ENCODE peak calls at places on chromosomes 3 and 15, in eight cellular contexts. H, P, J, Q, Y, I, L and W are unnamed samples. For H3K79me2, the result is how much of the 10 kb centered on the place peaks cover.

GRCh38 chr3:173747427-173747826 is 349.9 kb downstream of the NLGN1 start:
- DNase-seq in L (no peak), I (no peak), J (no peak), Q (no peak), H (no peak), Y (no peak), P (no peak), W (no peak)

GRCh38 chr15:83365370-83365938 is 81.0 kb upstream of the BNC1 start:
- DNase-seq in J (no peak), I (peak), Q (no peak), H (peak), Y (no peak), L (peak), P (no peak), W (peak)

GRCh38 chr3:48268381-48268935 is 27.6 kb downstream of the ZNF589 start:
- DNase-seq in I (no peak), J (peak), P (no peak), Q (no peak), Y (peak), L (no peak), H (peak), W (peak)

GRCh38 chr15:64354683-64355558 is 1.1 kb downstream of the CSNK1G1 start:
- DNase-seq in P (peak), L (no peak), J (no peak), Q (no peak), Y (no peak), I (no peak), H (no peak), W (no peak)

GRCh38 chr15:32091505-32092380 is 61.4 kb downstream of the CHRNA7 start:
- DNase-seq in I (no peak), Y (no peak), L (no peak), H (no peak), P (no peak), J (no peak), Q (no peak), W (no peak)

GRCh38 chr3:175070946-175071345 is 211.8 kb downstream of the NAALADL2 start:
- DNase-seq in L (no peak), J (no peak), Q (no peak), Y (no peak), I (no peak), H (no peak), P (no peak), W (peak)

GRCh38 chr3:126342991-126343661 is 14.1 kb downstream of the KLF15 start:
- DNase-seq in J (no peak), L (peak), I (peak), H (no peak), P (peak), Q (no peak), Y (no peak), W (no peak)

GRCh38 chr3:48952510-48953118 is 34.0 kb downstream of the ARIH2 start:
- DNase-seq in P (no peak), I (peak), L (peak), H (peak), Y (no peak), Q (peak), J (no peak), W (peak)

GRCh38 chr15:96347181-96348111 is 16.9 kb downstream of the NR2F2 start:
- DNase-seq in J (no peak), L (peak), Y (no peak), Q (no peak), H (no peak), I (peak), P (no peak), W (no peak)

GRCh38 chr15:69798481-69799315 is 299.0 kb downstream of the TLE3 start:
- DNase-seq in I (peak), J (no peak), P (no peak), H (no peak), L (no peak), Y (no peak), Q (no peak), W (peak)

GRCh38 chr3:180492047-180492446 is 109.9 kb upstream of the TTC14 start:
- DNase-seq in J (no peak), P (no peak), Q (no peak), H (no peak), Y (peak), L (no peak), I (no peak), W (no peak)

GRCh38 chr3:107956991-107957467 is 133.8 kb downstream of the CD47 start:
- DNase-seq in Y (no peak), H (peak), P (no peak), I (no peak), Q (no peak), J (no peak), L (no peak), W (no peak)

GRCh38 chr3:48502728-48503168 is 1.2 kb downstream of the SHISA5 start:
- DNase-seq in J (no peak), H (no peak), P (no peak), Q (no peak), Y (no peak), L (no peak), I (no peak), W (no peak)

GRCh38 chr3:31288641-31289100 is 244.1 kb upstream of the STT3B start:
- DNase-seq in I (peak), L (peak), Y (peak), H (peak), Q (no peak), J (no peak), P (no peak), W (peak)

GRCh38 chr3:76487446-76487845 is 552.5 kb upstream of the ROBO2 start:
- DNase-seq in Y (peak), L (no peak), P (no peak), J (no peak), I (no peak), Q (no peak), H (no peak), W (no peak)

GRCh38 chr3:36366308-36366707 is 14.0 kb upstream of the STAC start:
- DNase-seq in H (no peak), Q (no peak), L (no peak), J (no peak), P (no peak), I (no peak), Y (no peak), W (no peak)

GRCh38 chr3:169822540-169822939 is 9.8 kb upstream of the LRRC34 start:
- DNase-seq in J (no peak), I (no peak), Y (no peak), H (no peak), P (no peak), L (no peak), Q (no peak), W (no peak)

GRCh38 chr3:99394831-99395733 is 243.3 kb upstream of the COL8A1 start:
- DNase-seq in J (no peak), Q (no peak), H (no peak), I (no peak), Y (peak), L (no peak), P (no peak), W (peak)

GRCh38 chr3:30231277-30232141 is 374.9 kb upstream of the TGFBR2 start:
- DNase-seq in L (peak), H (no peak), Y (no peak), P (no peak), J (no peak), I (no peak), Q (no peak), W (no peak)

GRCh38 chr3:52098108-52098507 is 41.7 kb upstream of the DUSP7 start:
- DNase-seq in Y (no peak), P (no peak), H (no peak), J (no peak), I (no peak), L (no peak), Q (no peak), W (no peak)

GRCh38 chr3:14336414-14337285 is 65.8 kb upstream of the SLC6A6 start:
- DNase-seq in Q (peak), I (no peak), J (no peak), L (no peak), P (peak), H (peak), Y (no peak), W (peak)

GRCh38 chr3:15647629-15648167 is 46.2 kb downstream of the BTD start:
- DNase-seq in I (no peak), L (no peak), Q (peak), Y (no peak), J (peak), H (no peak), P (peak), W (peak)

GRCh38 chr15:25508369-25509002 is 69.7 kb upstream of the UBE3A start:
- DNase-seq in L (peak), Q (peak), H (peak), Y (no peak), J (no peak), I (no peak), P (peak), W (no peak)

GRCh38 chr3:71194785-71195184 is 388.7 kb downstream of the FOXP1 start:
- DNase-seq in L (no peak), I (peak), H (no peak), P (no peak), Y (no peak), J (no peak), Q (no peak), W (no peak)

GRCh38 chr3:164918915-164919314 is 159.4 kb downstream of the SI start:
- DNase-seq in H (no peak), Q (no peak), L (no peak), P (no peak), I (no peak), J (no peak), Y (no peak), W (no peak)

GRCh38 chr15:83210619-83211018 is 3.0 kb upstream of the HDGFL3 start:
- DNase-seq in I (no peak), J (no peak), H (peak), Q (no peak), Y (no peak), L (no peak), P (no peak), W (peak)

GRCh38 chr3:48129921-48130320 is 58.3 kb downstream of the CDC25A start:
- DNase-seq in Y (no peak), H (no peak), J (no peak), I (no peak), L (no peak), P (no peak), Q (no peak), W (no peak)

GRCh38 chr15:38532728-38533127 is 31.9 kb downstream of the RASGRP1 start:
- DNase-seq in Q (no peak), H (no peak), I (no peak), Y (no peak), L (no peak), P (no peak), J (no peak), W (no peak)

GRCh38 chr3:3998140-3998977 is 199.1 kb downstream of the LRRN1 start:
- DNase-seq in I (peak), Q (peak), Y (no peak), P (peak), J (peak), L (peak), H (peak), W (peak)

GRCh38 chr3:192273611-192274010 is 453.7 kb downstream of the FGF12 start:
- DNase-seq in Y (no peak), Q (no peak), J (no peak), L (no peak), H (no peak), I (no peak), P (no peak), W (peak)

GRCh38 chr15:53837263-53837662 is 77.8 kb upstream of the WDR72 start:
- DNase-seq in I (no peak), Y (no peak), L (no peak), P (no peak), H (peak), Q (no peak), J (no peak), W (no peak)

GRCh38 chr3:132445812-132446211 is 28.5 kb downstream of the DNAJC13 start:
- DNase-seq in I (no peak), Q (no peak), L (no peak), Y (peak), P (no peak), J (no peak), H (no peak), W (peak)

GRCh38 chr3:33246786-33247185 is 28.2 kb upstream of the SUSD5 start:
- DNase-seq in P (no peak), I (no peak), L (no peak), H (no peak), Q (no peak), J (no peak), Y (no peak), W (no peak)

GRCh38 chr3:184786271-184787010 is 25.5 kb upstream of the VPS8 start:
- DNase-seq in Y (no peak), P (no peak), H (peak), L (no peak), Q (no peak), J (no peak), I (no peak), W (no peak)

GRCh38 chr3:25856902-25857518 is 67.1 kb downstream of the OXSM start:
- DNase-seq in H (peak), P (peak), Y (no peak), J (no peak), L (peak), Q (peak), I (no peak), W (no peak)

GRCh38 chr3:24296441-24297205 is 198.0 kb downstream of the THRB start:
- DNase-seq in H (no peak), Y (no peak), J (no peak), L (peak), Q (no peak), P (peak), I (no peak), W (no peak)

DNA sequence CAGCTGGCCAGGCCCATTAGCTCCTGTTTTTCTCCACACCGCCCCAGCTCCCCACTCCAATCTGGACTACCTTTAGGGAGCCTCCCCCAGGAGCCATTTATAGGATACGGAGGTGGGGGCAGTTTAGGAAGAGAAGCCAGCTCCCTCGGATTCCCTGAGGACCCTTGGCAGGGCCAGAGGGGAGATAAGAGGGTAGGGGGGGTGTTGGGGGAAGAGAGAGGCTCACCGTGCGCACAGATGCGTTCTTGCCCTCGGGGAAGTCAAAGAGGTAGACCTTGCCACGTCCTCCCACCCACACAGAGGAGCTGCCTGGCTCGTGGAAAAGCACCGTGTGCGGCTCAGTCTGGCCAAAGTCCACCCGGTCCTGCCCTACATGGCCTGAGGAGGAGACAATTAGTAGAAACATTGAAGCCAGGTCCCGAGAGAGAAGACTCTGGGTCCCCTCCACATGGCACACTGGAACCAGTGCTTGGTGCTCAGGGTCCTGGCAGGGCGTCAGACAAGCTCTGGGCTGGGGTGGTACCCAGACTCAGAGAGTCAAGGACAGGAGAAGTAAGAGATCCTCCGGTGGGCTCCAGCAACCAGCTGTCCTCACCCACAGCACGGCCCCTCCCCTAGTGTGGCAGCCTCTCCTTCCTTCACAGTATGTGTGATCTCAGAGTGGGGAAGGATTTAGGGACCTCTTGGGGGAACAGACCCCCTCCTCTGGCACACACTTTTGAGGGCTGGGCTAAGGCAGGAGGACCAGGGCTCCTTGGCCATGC is 15.0 kb downstream of the SEMA7A start:
- DNase-seq in L (no peak), Y (no peak), J (no peak), I (no peak), Q (no peak), P (no peak), H (peak), W (no peak)
- H3K79me2 ChIP-seq in L (under half), Y (half or more), J (half or more), I (under half), Q (under half), P (under half), H (under half), W (under half)

DNA sequence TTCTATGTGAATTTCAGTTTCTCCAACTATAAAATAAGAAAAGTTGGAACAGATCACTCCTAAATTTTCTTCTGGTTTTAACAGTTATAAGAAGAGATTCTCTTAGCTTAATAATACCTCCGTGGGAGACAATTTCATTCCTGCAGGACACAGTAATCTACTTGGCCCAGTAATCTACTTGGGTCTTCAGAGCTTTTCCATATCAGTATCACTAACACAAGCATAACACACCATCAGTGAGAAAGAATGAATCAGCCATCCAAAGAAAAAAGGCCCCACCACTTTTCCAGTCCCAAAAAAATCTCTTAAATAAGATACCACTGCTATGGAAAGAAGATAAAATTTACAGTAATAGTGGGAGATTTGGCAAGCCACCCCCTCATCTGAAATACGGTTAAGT is 20.2 kb downstream of the SIN3A start:
- DNase-seq in I (no peak), Y (no peak), L (no peak), H (no peak), P (no peak), Q (no peak), J (no peak), W (no peak)
- H3K79me2 ChIP-seq in I (under half), Y (half or more), L (half or more), H (half or more), P (half or more), Q (half or more), J (under half), W (half or more)

DNA sequence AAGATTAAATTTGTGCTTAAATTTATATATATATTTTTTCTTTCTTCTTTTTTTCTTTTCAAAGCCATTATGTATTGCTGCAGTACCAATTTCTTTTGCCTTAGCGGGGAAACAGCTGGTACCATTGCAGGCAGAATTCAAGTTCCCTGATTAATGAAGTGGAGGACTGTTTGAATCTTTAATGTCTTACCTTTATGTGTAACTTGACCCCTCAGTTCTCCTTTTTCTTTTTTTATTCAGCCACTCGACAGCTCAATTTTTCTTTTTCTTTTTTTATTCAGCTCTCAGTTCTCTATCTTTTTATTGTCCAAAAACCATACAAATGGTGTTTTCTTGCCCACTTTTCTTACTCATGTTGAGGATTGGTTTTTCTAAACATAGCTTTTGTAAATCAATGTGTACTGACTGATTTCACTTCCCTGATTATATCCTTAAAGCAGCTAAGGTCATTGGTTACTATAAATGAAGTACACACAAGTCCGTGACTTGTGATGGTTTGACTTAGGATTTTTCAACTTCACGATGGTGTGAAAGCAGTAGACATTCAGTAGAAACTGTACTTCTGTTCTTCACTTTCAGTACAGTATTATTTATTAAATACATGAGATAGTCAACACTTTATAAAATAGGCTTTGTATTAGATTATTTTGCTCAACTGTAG is 22.8 kb downstream of the ATP2C1 start:
- DNase-seq in Q (peak), J (no peak), H (no peak), L (no peak), P (peak), I (no peak), Y (no peak), W (no peak)
- H3K79me2 ChIP-seq in Q (half or more), J (under half), H (half or more), L (half or more), P (half or more), I (under half), Y (half or more), W (half or more)

GRCh38 chr3:172187511-172187910 is 148.1 kb downstream of the FNDC3B start:
- DNase-seq in H (no peak), L (no peak), Q (no peak), J (no peak), Y (no peak), I (no peak), P (no peak), W (no peak)

GRCh38 chr3:172181936-172182708 is 142.7 kb downstream of the FNDC3B start:
- DNase-seq in L (no peak), Q (no peak), I (no peak), J (no peak), H (no peak), Y (no peak), P (no peak), W (no peak)

GRCh38 chr3:172182797-172183196 is 143.4 kb downstream of the FNDC3B start:
- DNase-seq in I (no peak), L (no peak), Q (no peak), P (no peak), J (no peak), Y (no peak), H (no peak), W (no peak)

GRCh38 chr3:172186607-172187006 is 147.2 kb downstream of the FNDC3B start:
- DNase-seq in Y (no peak), H (no peak), J (no peak), I (no peak), Q (no peak), L (no peak), P (no peak), W (no peak)

GRCh38 chr3:172184106-172184822 is 144.9 kb downstream of the FNDC3B start:
- DNase-seq in Q (no peak), H (no peak), J (no peak), I (no peak), L (no peak), P (no peak), Y (no peak), W (no peak)
- H3K79me2 ChIP-seq in Q (under half), H (half or more), J (under half), I (under half), L (under half), P (under half), Y (half or more), W (half or more)

DNA sequence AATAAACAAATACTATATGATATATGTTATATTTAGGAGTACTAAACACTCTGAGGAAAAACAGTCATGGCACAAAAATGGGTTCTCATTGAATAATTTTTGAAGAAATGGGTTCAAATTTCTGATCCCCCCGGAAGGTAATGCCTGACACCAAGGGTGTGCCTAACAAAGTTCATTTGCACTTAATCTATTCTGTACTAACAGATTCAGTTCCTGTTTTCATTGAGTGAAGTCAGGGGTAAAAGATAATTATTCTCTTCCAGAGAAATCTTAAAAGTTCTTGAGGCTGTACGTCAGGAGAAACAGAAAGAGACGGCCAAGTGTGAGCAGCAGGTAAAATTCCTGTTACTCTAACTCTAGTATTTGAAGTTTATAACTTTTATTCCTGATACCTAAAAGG is 34.5 kb upstream of the TMEM42 start:
- DNase-seq in H (no peak), Y (no peak), I (no peak), J (no peak), Q (no peak), L (no peak), P (no peak), W (no peak)
- H3K79me2 ChIP-seq in H (under half), Y (under half), I (under half), J (under half), Q (under half), L (under half), P (under half), W (under half)

GRCh38 chr15:66152650-66153049 is 100.9 kb downstream of the MEGF11 start:
- DNase-seq in Q (no peak), I (no peak), L (no peak), J (no peak), P (no peak), H (no peak), Y (no peak), W (no peak)
- H3K79me2 ChIP-seq in Q (under half), I (under half), L (under half), J (under half), P (under half), H (under half), Y (under half), W (under half)

GRCh38 chr15:72559781-72560180 is 85.7 kb downstream of the ARIH1 start:
- DNase-seq in Q (no peak), P (no peak), H (no peak), I (no peak), Y (no peak), L (no peak), J (no peak), W (no peak)

GRCh38 chr15:72554471-72555425 is 80.6 kb downstream of the ARIH1 start:
- DNase-seq in I (no peak), P (no peak), Y (peak), H (no peak), J (no peak), L (no peak), Q (no peak), W (peak)
- H3K79me2 ChIP-seq in I (under half), P (half or more), Y (half or more), H (half or more), J (under half), L (half or more), Q (under half), W (under half)